ENCODE peak calls at places on chromosomes 7 and 10, in seven cellular contexts. K, P, S, D, U, I and O are unnamed samples.

GRCh38 chr10:68348265-68348741 is 15.6 kb upstream of the PBLD start:
- DNase-seq in K (peak), P (peak), S (peak), D (no peak), U (peak), I (peak), O (peak)

GRCh38 chr10:7872041-7872442 is 53.7 kb downstream of the TAF3 start:
- DNase-seq in K (peak), P (no peak), S (peak), D (no peak), U (peak), I (peak), O (peak)

GRCh38 chr7:151936207-151936606 is 20.0 kb upstream of the GALNTL5 start:
- DNase-seq in K (no peak), P (no peak), S (no peak), D (no peak), U (no peak), I (no peak), O (no peak)

GRCh38 chr10:62733654-62734293 is 70.7 kb upstream of the ADO start:
- DNase-seq in K (no peak), P (no peak), S (no peak), D (no peak), U (no peak), I (no peak), O (no peak)

GRCh38 chr7:55148992-55149391 is 130.2 kb downstream of the EGFR start:
- DNase-seq in K (no peak), P (peak), S (no peak), D (no peak), U (no peak), I (no peak), O (no peak)

GRCh38 chr7:135232720-135233119 is 918 bp upstream of the STRA8 start:
- DNase-seq in K (no peak), P (no peak), S (peak), D (no peak), U (no peak), I (peak), O (peak)

GRCh38 chr10:110162749-110163148 is 44.7 kb upstream of the MXI1 start:
- DNase-seq in K (no peak), P (no peak), S (no peak), D (no peak), U (no peak), I (no peak), O (peak)

GRCh38 chr7:4189151-4189570 is 492.9 kb upstream of the FOXK1 start:
- DNase-seq in K (peak), P (peak), S (no peak), D (peak), U (no peak), I (no peak), O (peak)

GRCh38 chr10:117552156-117552620 is 9.6 kb downstream of the EMX2 start:
- DNase-seq in K (no peak), P (no peak), S (no peak), D (peak), U (no peak), I (no peak), O (no peak)

GRCh38 chr10:132387723-132388210 is 9.2 kb upstream of the PWWP2B start:
- DNase-seq in K (peak), P (peak), S (peak), D (peak), U (peak), I (no peak), O (peak)

GRCh38 chr10:29392376-29393021 is 103.6 kb downstream of the LYZL1 start:
- DNase-seq in K (peak), P (peak), S (peak), D (no peak), U (peak), I (no peak), O (peak)

GRCh38 chr7:12942599-12942998 is 255.2 kb downstream of the ARL4A start:
- DNase-seq in K (peak), P (no peak), S (peak), D (no peak), U (no peak), I (no peak), O (peak)

GRCh38 chr10:2949948-2950354 is 117.4 kb upstream of the PFKP start:
- DNase-seq in K (peak), P (no peak), S (no peak), D (no peak), U (no peak), I (no peak), O (peak)

GRCh38 chr7:4774804-4775280 is 581 bp upstream of the AP5Z1 start:
- DNase-seq in K (peak), P (peak), S (peak), D (peak), U (peak), I (peak), O (peak)

GRCh38 chr7:26413007-26413691 is 121.5 kb downstream of the SNX10 start:
- DNase-seq in K (no peak), P (no peak), S (no peak), D (no peak), U (no peak), I (no peak), O (peak)

GRCh38 chr7:77270081-77270480 is 70.5 kb upstream of the FGL2 start:
- DNase-seq in K (no peak), P (no peak), S (no peak), D (no peak), U (no peak), I (no peak), O (no peak)